ENCODE peak calls at places on chromosome 21, in six cellular contexts. I is neuronal stem cell, J is IMR-90, P is trophoblast cell, Y is H9, X is H1. W is an unnamed sample.

GRCh38 chr21:45632897-45633260 is 10.6 kb upstream of the PCBP3 start:
- DNase-seq in I (no peak), J (no peak), P (no peak), Y (no peak), X (no peak), W (no peak)

GRCh38 chr21:45262616-45263015 is 25.1 kb downstream of the POFUT2 start:
- DNase-seq in I (no peak), J (no peak), P (peak), Y (peak), X (no peak), W (no peak)

GRCh38 chr21:37564341-37564923 is 197.9 kb downstream of the DYRK1A start:
- DNase-seq in I (peak), J (peak), P (peak), Y (peak), X (no peak), W (peak)

GRCh38 chr21:45830221-45830640 is 151.3 kb upstream of the COL6A1 start:
- DNase-seq in I (no peak), J (no peak), P (no peak), Y (peak), X (no peak), W (no peak)

GRCh38 chr21:42031816-42032215 is 21.7 kb upstream of the ZBTB21 start:
- DNase-seq in I (no peak), J (no peak), P (no peak), Y (no peak), X (no peak), W (no peak)

GRCh38 chr21:38365521-38365920 is 108.7 kb downstream of the KCNJ15 start:
- DNase-seq in I (no peak), J (no peak), P (no peak), Y (no peak), X (no peak), W (no peak)

GRCh38 chr21:44262338-44263048 is 796 bp upstream of the DNMT3L start:
- DNase-seq in I (no peak), J (no peak), P (no peak), Y (no peak), X (no peak), W (no peak)

GRCh38 chr21:45421071-45421845 is 16.3 kb downstream of the COL18A1 start:
- DNase-seq in I (no peak), J (no peak), P (no peak), Y (no peak), X (no peak), W (no peak)

GRCh38 chr21:28943631-28944030 is 49.0 kb downstream of the LTN1 start:
- DNase-seq in I (no peak), J (peak), P (no peak), Y (no peak), X (no peak), W (peak)

GRCh38 chr21:41877901-41878830 is 978 bp downstream of the PRDM15 start:
- DNase-seq in I (peak), J (peak), P (peak), Y (no peak), X (no peak), W (peak)

GRCh38 chr21:42039911-42040351 is 29.8 kb upstream of the ZBTB21 start:
- DNase-seq in I (no peak), J (peak), P (peak), Y (no peak), X (no peak), W (peak)

GRCh38 chr21:37908691-37909090 is 7.6 kb downstream of the KCNJ6 start:
- DNase-seq in I (no peak), J (no peak), P (no peak), Y (no peak), X (no peak), W (no peak)

DNA sequence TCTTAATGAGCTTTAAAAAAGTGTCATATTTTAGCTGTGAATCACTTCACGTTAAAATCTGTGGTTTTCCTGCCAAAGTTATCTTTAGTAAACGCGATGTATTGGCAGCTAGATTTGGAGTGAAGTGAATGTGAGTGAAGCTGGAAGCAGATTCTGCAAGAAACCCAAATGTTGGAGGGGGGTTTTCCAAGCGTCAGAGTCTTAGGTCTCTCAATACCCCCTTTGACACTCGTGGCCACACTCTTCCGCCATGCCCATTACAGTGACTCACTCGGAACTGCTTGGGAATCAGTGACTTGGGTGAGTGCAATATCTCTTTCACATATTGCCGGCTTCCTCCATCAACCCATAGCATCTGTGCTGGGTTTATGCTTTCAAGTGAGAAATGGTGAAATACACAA is 17.5 kb downstream of the B3GALT5 start:
- DNase-seq in I (no peak), J (peak), P (no peak), Y (no peak), X (no peak), W (peak)
- H2BK5ac ChIP-seq in I (no peak), J (no peak), P (no peak), Y (no peak), X (no peak), W (peak)

DNA sequence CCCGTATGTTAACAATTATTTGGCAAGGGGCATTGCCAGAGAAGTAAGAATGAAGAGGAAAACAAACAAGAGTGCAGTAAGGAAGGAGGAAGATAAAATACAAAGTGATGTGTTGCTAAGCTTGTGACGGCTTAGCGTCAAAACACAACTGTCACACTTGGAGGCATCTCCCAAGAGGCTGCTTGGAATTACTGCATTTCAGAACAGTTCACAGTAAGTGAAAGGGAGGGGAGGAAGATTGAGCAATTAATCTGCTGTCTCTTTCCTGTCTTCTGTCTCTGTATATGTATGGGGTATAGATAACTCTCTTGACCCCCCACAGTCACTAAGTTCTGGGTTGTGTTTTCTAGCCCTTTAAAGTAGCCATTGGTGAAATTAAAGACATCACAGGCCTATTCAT is 1017.0 kb upstream of the TMPRSS15 start:
- DNase-seq in I (no peak), J (no peak), P (no peak), Y (no peak), X (no peak), W (no peak)
- H4K91ac ChIP-seq in I (no peak), J (no peak), P (no peak), Y (no peak), X (no peak), W (no peak)

DNA sequence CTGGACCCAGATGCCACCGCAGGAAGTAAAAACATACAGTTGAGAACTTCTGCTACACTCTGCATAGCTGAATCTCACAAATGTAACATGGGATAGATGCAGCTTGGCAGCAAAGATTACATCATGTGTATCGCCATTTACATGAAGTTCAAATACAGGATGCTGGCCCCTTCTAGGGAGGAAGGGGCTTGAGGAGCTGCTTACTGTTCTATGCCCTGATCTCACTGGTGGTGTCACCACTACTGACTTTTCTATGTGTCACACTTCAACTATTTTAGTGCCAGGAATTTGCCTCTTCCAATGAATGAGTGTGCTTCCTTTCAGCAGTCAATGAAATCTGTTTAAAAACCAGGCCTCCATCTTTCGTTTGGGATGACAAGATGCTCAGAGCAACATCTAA is 31.1 kb downstream of the MRAP start:
- DNase-seq in I (no peak), J (peak), P (peak), Y (no peak), X (no peak), W (peak)
- H2BK5ac ChIP-seq in I (no peak), J (peak), P (no peak), Y (no peak), X (no peak), W (no peak)

DNA sequence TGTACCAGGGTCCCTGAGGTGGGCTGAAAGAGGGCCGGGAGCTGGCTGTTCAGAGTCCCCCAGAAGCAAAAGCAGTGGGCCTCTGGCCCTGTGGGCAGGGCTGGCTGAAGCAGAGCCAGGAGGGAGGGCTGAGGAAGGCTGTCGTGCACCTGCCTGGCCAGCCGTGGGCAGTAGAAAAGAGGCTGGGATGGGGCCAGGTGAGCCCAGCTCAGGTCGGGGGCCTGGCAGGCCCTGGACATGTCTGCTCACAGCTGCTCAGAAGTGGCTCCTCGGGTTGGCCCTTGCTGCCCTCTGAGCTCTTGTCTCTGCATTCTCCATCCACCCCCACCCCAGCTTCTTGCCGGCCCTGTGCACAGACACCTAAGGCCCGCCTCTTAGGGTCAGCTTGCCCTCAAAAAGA is 60.0 kb downstream of the TCP10L start:
- DNase-seq in I (no peak), J (no peak), P (no peak), Y (peak), X (no peak), W (no peak)
- H4K91ac ChIP-seq in I (no peak), J (no peak), P (no peak), Y (no peak), X (peak), W (no peak)

GRCh38 chr21:34909492-34910292 is 139.4 kb downstream of the RUNX1 start:
- DNase-seq in I (no peak), J (peak), P (no peak), Y (no peak), X (no peak), W (peak)
- H2BK5ac ChIP-seq in I (no peak), J (no peak), P (no peak), Y (no peak), X (no peak), W (no peak)

GRCh38 chr21:16956824-16957223 is 556.0 kb upstream of the CXADR start:
- DNase-seq in I (no peak), J (no peak), P (no peak), Y (no peak), X (no peak), W (no peak)
- H4K91ac ChIP-seq in I (no peak), J (no peak), P (no peak), Y (no peak), X (no peak), W (no peak)

DNA sequence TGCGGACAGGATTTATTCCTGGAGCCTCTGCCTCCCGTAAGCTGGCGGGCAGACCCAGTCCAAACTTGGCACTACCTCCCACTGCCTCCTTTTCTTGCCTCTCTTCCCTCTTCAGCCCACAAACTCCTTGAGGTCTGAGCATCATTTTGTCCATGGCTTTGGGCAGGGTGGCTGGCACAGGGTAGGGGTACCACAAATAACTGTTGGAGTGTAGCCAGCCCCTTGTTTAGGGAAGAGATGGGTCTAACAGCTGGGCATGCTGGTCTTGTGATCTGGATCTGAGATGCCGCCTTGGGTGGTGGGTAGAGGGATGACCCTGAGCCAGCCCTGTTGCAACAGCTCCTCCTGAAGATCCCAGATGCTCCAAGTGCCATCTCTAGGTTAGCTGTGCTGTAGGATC is 71.4 kb upstream of the CLDN14 start:
- DNase-seq in I (no peak), J (no peak), P (no peak), Y (no peak), X (no peak), W (no peak)
- H2BK5ac ChIP-seq in I (no peak), J (peak), P (no peak), Y (no peak), X (no peak), W (no peak)

DNA sequence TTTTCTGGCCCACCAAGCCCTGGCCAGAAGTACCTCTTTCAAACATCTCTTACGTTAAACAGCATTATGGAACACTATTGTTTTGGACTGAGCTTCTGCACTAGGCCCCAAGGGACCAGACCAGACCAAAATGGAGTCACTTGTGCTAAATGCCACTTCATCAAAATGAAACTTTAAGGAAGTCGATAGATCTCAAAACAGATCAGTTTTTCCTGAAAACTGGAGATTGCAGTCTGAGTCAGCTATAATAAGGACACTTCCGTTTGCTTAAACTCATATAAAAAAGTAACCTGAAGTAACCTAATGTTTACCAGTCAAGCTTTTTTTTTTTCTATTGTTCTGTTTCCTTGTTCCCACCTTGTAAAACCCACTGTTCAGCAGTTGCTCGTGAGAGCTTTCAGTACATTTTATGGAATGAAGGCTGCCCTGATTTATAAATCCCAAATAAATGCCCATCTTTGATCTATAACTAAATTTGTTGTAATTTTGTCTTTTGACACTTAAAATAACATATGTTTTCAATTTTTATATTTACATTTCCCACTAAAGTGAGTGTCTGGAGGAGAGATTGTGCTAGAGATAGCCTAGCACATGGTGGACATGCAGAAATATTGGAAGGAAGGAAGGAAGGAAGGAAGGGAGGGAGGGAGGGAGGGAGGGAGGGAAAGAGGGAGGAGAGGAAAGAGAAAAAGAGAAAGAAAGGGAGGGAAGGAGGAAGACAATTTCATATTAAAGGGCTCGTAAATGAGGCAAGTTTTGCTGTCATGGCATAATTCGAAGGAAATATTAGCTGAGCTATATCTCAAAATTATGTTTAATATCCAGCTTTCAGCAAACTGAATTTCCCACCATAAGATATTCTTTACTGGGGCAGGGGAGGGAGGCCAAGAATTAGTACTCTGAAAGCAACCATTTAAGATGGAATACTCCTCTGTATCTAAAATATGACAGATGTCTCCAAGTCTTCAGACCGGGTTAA is 77.0 kb upstream of the CXADR start:
- DNase-seq in I (no peak), J (no peak), P (no peak), Y (no peak), X (no peak), W (no peak)
- H4K91ac ChIP-seq in I (no peak), J (no peak), P (no peak), Y (no peak), X (no peak), W (no peak)

W was measured in mesenchymal stem cell.